ENCODE peak calls at places on chromosomes 3 and 15, in nine cellular contexts. P is AG04450; T is astrocyte of the spinal cord; B is AG04449; Y is fibroblast of lung; K is bronchial epithelial cell; J is epithelial cell of proximal tubule; X is fibroblast of villous mesenchyme; E is CD8-positive, alpha-beta T cell. R is an unnamed sample.
A peak's percentile ranks its signal among the peaks of the same experiment; 100 is the strongest.

GRCh38 chr15:61989698-61990097 is 70.5 kb downstream of the VPS13C start:
- DNase-seq in B (no peak), J (no peak), E (no peak), K (peak; percentile 2), Y (peak; percentile 23), T (no peak), P (no peak), X (no peak), R (peak; percentile 19)

GRCh38 chr3:27366062-27366591 is 3.1 kb downstream of the NEK10 start:
- DNase-seq in E (no peak), K (no peak), X (no peak), B (no peak), J (no peak), P (no peak), Y (no peak), T (no peak), R (no peak)

GRCh38 chr15:89329329-89330084 is 5.1 kb downstream of the POLG start:
- DNase-seq in P (no peak), B (no peak), J (no peak), T (no peak), X (no peak), K (no peak), E (peak; percentile 24), Y (no peak), R (no peak)

GRCh38 chr15:75577401-75578205 is 1.5 kb downstream of the PTPN9 start:
- DNase-seq in J (no peak), X (peak; percentile 55), T (peak; percentile 26), E (no peak), Y (peak; percentile 26), P (no peak), K (no peak), B (no peak), R (peak; percentile 61)

GRCh38 chr3:141030296-141030695 is 20.9 kb upstream of the SPSB4 start:
- DNase-seq in Y (no peak), E (no peak), T (no peak), P (no peak), B (no peak), X (no peak), K (no peak), J (no peak), R (no peak)

GRCh38 chr15:39188930-39189329 is 391.9 kb upstream of the THBS1 start:
- DNase-seq in T (peak; percentile 94), J (peak; percentile 86), P (no peak), Y (peak; percentile 95), B (peak; percentile 77), E (no peak), K (peak; percentile 98), X (peak; percentile 87), R (peak; percentile 95)

GRCh38 chr3:138234401-138235179 is 47.5 kb downstream of the ARMC8 start:
- DNase-seq in Y (peak; percentile 68), K (no peak), T (peak; percentile 63), B (no peak), P (peak; percentile 15), J (no peak), X (no peak), E (no peak), R (peak; percentile 26)

GRCh38 chr3:109369510-109369909 is 32.2 kb upstream of the DPPA4 start:
- DNase-seq in Y (no peak), T (no peak), E (no peak), J (no peak), X (no peak), B (no peak), K (no peak), P (no peak), R (peak; percentile 26)

GRCh38 chr15:98896002-98896721 is 111.4 kb downstream of the PGPEP1L start:
- DNase-seq in X (peak; percentile 88), Y (peak; percentile 92), E (no peak), P (peak; percentile 61), J (no peak), K (peak; percentile 84), B (no peak), T (peak; percentile 80), R (peak; percentile 76)

GRCh38 chr15:99911824-99912223 is 178.6 kb upstream of the LYSMD4 start:
- DNase-seq in B (no peak), X (peak; percentile 3), T (no peak), K (no peak), Y (no peak), E (no peak), J (no peak), P (no peak), R (peak; percentile 22)

GRCh38 chr3:196268270-196269163 is 19.0 kb downstream of the PCYT1A start:
- DNase-seq in X (peak; percentile 59), K (peak; percentile 78), E (no peak), B (no peak), T (peak; percentile 86), P (no peak), Y (peak; percentile 79), J (no peak), R (peak; percentile 88)

GRCh38 chr15:49715213-49715612 is 94.4 kb downstream of the DTWD1 start:
- DNase-seq in B (no peak), P (no peak), K (no peak), X (no peak), J (no peak), T (no peak), Y (no peak), E (no peak), R (no peak)

GRCh38 chr3:194487289-194488006 is 646 bp upstream of the ATP13A3 start:
- DNase-seq in J (no peak), Y (peak; percentile 49), E (peak; percentile 16), T (no peak), B (no peak), K (no peak), P (no peak), X (peak; percentile 54), R (no peak)

GRCh38 chr15:92079647-92080255 is 226.2 kb downstream of the SLCO3A1 start:
- DNase-seq in E (no peak), Y (no peak), J (no peak), B (no peak), T (no peak), P (no peak), X (no peak), K (no peak), R (no peak)

GRCh38 chr15:92076536-92076935 is 223.0 kb downstream of the SLCO3A1 start:
- DNase-seq in J (no peak), T (no peak), B (no peak), P (no peak), X (no peak), E (no peak), K (no peak), Y (no peak), R (no peak)

GRCh38 chr15:92077353-92078080 is 224.0 kb downstream of the SLCO3A1 start:
- DNase-seq in B (no peak), K (peak; percentile 56), E (peak; percentile 41), J (no peak), P (no peak), X (peak; percentile 42), Y (peak; percentile 57), T (peak; percentile 65), R (peak; percentile 42)

GRCh38 chr15:92078270-92078669 is 224.8 kb downstream of the SLCO3A1 start:
- DNase-seq in T (no peak), E (no peak), X (no peak), B (no peak), J (no peak), P (no peak), K (no peak), Y (no peak), R (no peak)

DNA sequence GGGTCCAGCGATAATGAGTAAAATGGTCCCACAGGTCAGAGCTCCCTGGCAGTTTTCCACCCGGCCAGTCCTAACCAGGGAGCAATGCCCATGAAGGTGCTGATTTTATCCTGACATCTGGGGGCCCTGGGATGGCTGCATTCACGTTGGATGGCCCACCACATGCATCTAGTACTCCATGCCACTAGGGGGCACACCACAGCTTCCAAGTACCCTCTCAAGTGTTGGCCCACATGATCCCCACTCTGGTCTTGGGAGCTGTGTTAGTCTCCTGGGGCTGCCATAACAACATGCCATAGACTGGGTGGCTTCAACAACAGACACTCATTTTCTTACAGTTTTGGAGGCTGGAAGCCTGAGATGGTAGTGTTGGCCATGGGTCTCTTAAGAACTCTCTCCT is 225.5 kb downstream of the SLCO3A1 start:
- DNase-seq in P (no peak), J (no peak), Y (no peak), K (no peak), B (no peak), X (no peak), T (no peak), E (no peak), R (no peak)
- TF ChIP-seq CTCF in P (peak; percentile 35), J (peak; percentile 53), Y (peak; percentile 36), K (peak; percentile 27), B (peak; percentile 8), X (no peak), T (peak; percentile 43), E (no peak), R (peak; percentile 17)

GRCh38 chr3:16332904-16333426 is 68.0 kb downstream of the OXNAD1 start:
- DNase-seq in B (peak; percentile 53), K (no peak), P (no peak), Y (peak; percentile 84), J (no peak), T (peak; percentile 59), E (no peak), X (peak; percentile 23), R (peak; percentile 81)
- H3K4me3 ChIP-seq in B (no peak overlapping the region), K (no peak overlapping the region), P (no peak overlapping the region), Y (no peak overlapping the region), J (no peak overlapping the region), T (no peak overlapping the region), E (no peak overlapping the region), X (no peak overlapping the region), R (no peak overlapping the region)

GRCh38 chr3:143552851-143553250 is 295.4 kb downstream of the SLC9A9 start:
- DNase-seq in P (no peak), T (no peak), B (no peak), Y (no peak), E (no peak), X (no peak), K (no peak), J (no peak), R (no peak)

GRCh38 chr3:143551790-143552189 is 296.5 kb downstream of the SLC9A9 start:
- DNase-seq in X (no peak), J (no peak), B (no peak), K (no peak), Y (no peak), T (no peak), P (no peak), E (no peak), R (no peak)

DNA sequence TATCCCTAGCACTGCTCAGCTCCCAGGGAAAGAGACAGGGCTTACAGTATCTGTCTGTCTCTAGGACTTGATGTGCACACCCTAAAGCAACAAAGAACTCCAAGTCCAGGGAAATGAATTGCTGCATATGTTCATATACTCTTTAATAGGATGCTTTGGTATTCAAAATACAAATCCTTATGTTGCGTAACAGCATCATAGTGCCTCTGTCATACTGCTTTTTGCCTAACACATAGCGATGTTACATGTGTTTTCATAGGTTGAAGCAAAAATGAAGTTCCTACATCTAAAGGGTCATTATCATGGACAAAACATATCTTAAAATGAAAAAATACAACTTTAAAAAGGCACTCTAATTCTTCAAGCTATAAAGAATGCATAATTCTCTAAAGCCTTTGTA is 299.8 kb downstream of the SLC9A9 start:
- DNase-seq in B (no peak), X (no peak), P (no peak), E (no peak), J (no peak), T (no peak), Y (no peak), K (no peak), R (no peak)
- TF ChIP-seq CTCF in B (no peak), X (no peak), P (no peak), E (no peak), J (no peak), T (no peak), Y (no peak), K (no peak), R (no peak)

DNA sequence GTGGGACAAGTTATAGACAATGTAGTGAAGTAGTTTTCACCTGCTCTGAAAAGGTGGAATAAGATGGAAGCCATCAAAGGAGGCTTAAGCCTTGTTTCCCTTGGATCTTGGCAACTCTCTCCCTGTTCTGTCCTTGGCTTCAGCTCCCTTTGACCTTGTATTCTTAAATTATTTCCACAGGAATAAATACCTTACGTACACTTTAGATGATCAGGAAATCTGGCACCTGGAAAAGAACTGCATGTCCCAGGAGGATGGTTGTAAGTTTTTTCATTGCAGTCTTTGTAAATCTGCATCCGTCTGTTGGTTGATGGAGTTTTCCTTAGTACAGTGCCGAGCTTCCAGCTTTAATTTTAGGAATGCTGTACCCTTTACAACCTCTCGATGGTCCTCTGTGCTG is 11.8 kb downstream of the ST6GAL1 start:
- DNase-seq in Y (no peak), J (no peak), T (no peak), K (no peak), B (no peak), X (no peak), P (no peak), E (no peak), R (no peak)
- H3K4me3 ChIP-seq in Y (no peak overlapping the region), J (no peak overlapping the region), T (no peak overlapping the region), K (no peak overlapping the region), B (no peak overlapping the region), X (no peak overlapping the region), P (no peak overlapping the region), E (no peak overlapping the region), R (no peak overlapping the region)

R was measured in choroid plexus epithelial cell.